ENCODE peak calls at places on chromosomes 3 and 15, in six cellular contexts. K is ovary, N is SJSA1, O is colonic mucosa, C is ascending aorta, D is GM23338. G is an unnamed sample.

GRCh38 chr15:74306801-74307217 is 60.6 kb downstream of the CYP11A1 start:
- DNase-seq in K (no peak), N (no peak), O (no peak), C (no peak), D (no peak), G (no peak)

GRCh38 chr3:105915524-105915923 is 46.7 kb upstream of the CBLB start:
- DNase-seq in K (no peak), N (no peak), O (no peak), C (no peak), D (no peak), G (no peak)

GRCh38 chr3:15272431-15273196 is 59.8 kb downstream of the SH3BP5 start:
- DNase-seq in K (peak; percentile 19), N (no peak), O (no peak), C (no peak), D (peak; percentile 47), G (no peak)

GRCh38 chr15:40190591-40190990 is 29.7 kb downstream of the BUB1B start:
- DNase-seq in K (no peak), N (no peak), O (no peak), C (no peak), D (no peak), G (peak; percentile 38)

GRCh38 chr3:44661189-44661588 is 12.7 kb downstream of the ZNF35 start:
- DNase-seq in K (no peak), N (no peak), O (no peak), C (no peak), D (peak; percentile 46), G (no peak)

GRCh38 chr3:38966956-38967795 is 84.6 kb downstream of the SCN11A start:
- DNase-seq in K (no peak), N (no peak), O (no peak), C (no peak), D (no peak), G (no peak)

GRCh38 chr3:66080167-66080566 is 41.4 kb upstream of the MAGI1 start:
- DNase-seq in K (no peak), N (no peak), O (no peak), C (no peak), D (no peak), G (no peak)

GRCh38 chr15:74245342-74245931 is 9.3 kb downstream of the CCDC33 start:
- DNase-seq in K (no peak), N (no peak), O (no peak), C (no peak), D (peak; percentile 68), G (no peak)

GRCh38 chr3:180615954-180616353 is 14.0 kb downstream of the TTC14 start:
- DNase-seq in K (no peak), N (no peak), O (no peak), C (no peak), D (no peak), G (no peak)

GRCh38 chr3:4776399-4776979 is 202.7 kb upstream of the BHLHE40 start:
- DNase-seq in K (no peak), N (no peak), O (no peak), C (no peak), D (no peak), G (no peak)

GRCh38 chr15:57122080-57122845 is 203.8 kb downstream of the TCF12 start:
- DNase-seq in K (no peak), N (no peak), O (no peak), C (no peak), D (no peak), G (no peak)

GRCh38 chr3:73405853-73406252 is 218.9 kb downstream of the PDZRN3 start:
- DNase-seq in K (no peak), N (no peak), O (no peak), C (no peak), D (no peak), G (no peak)

GRCh38 chr3:14771593-14772497 is 46.9 kb upstream of the FGD5 start:
- DNase-seq in K (peak; percentile 8), N (peak; percentile 24), O (peak; percentile 9), C (no peak), D (no peak), G (no peak)

GRCh38 chr3:163328680-163329079 is 1749.6 kb downstream of the SI start:
- DNase-seq in K (no peak), N (no peak), O (no peak), C (no peak), D (peak; percentile 77), G (no peak)

GRCh38 chr15:89395996-89396395 is 61.4 kb upstream of the POLG start:
- DNase-seq in K (no peak), N (no peak), O (no peak), C (no peak), D (no peak), G (no peak)

GRCh38 chr15:89399390-89400120 is 64.9 kb upstream of the POLG start:
- DNase-seq in K (no peak), N (peak; percentile 59), O (peak; percentile 27), C (no peak), D (peak; percentile 74), G (no peak)

GRCh38 chr15:89396723-89397652 is 62.4 kb upstream of the POLG start:
- DNase-seq in K (no peak), N (no peak), O (no peak), C (no peak), D (peak; percentile 81), G (no peak)

GRCh38 chr15:89399070-89399389 is 64.4 kb upstream of the POLG start:
- DNase-seq in K (no peak), N (no peak), O (no peak), C (no peak), D (no peak), G (no peak)

GRCh38 chr15:89397653-89398023 is 63.0 kb upstream of the POLG start:
- DNase-seq in K (no peak), N (no peak), O (no peak), C (no peak), D (no peak), G (no peak)
- H3K27me3 ChIP-seq in K (no peaks in the 10 kb centered on the region), N (no peaks in the 10 kb centered on the region), O (peaks cover 42% of the 10 kb centered on the region), C (peaks cover 14% of the 10 kb centered on the region), D (peaks cover 100% of the 10 kb centered on the region), G (peaks cover 63% of the 10 kb centered on the region)

GRCh38 chr3:172194702-172195392 is 155.5 kb downstream of the FNDC3B start:
- DNase-seq in K (no peak), N (no peak), O (no peak), C (no peak), D (peak; percentile 87), G (no peak)
- H3K27me3 ChIP-seq in K (no peaks in the 10 kb centered on the region), N (no peaks in the 10 kb centered on the region), O (no peaks in the 10 kb centered on the region), C (no peaks in the 10 kb centered on the region), D (no peaks in the 10 kb centered on the region), G (no peaks in the 10 kb centered on the region)

DNA sequence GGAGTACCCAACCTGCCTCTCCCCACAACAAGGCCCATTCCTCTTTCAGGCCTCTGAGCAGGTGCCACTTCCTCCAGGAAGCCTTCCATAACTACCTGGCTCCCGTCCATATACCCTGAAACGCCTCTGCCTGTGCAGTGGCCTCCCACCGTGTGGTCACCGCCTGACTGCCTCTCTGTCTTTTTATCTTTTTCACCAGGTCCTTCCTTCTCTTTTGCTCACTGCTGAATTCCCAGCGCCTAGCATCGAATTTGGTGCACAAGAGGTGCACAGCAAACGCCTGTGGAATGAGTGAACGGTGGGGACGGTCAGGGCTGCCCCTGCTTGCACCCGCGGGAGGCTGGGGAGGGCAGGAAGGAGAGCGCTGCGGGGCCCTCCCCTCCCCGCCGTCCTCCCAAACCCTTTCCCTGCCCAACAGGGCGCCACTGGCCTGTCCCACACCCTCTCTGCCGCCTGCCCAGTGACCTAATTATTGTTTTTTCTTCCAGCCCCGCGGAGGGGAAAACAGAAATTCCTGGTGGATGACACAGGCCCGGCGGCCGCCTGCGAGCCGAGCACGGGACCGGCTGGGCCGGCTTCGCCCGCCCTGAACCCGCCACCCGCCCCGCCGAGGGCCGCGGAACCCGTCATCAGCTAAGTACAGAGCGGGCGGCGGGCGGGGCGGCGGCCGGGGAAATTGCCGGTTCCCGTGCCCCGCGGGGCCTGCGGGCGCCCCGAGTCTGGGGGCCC is 140.1 kb downstream of the SMAD6 start:
- DNase-seq in K (peak; percentile 91), N (peak; percentile 97), O (peak; percentile 81), C (peak; percentile 79), D (peak; percentile 67), G (peak; percentile 68)
- H3K27me3 ChIP-seq in K (no peaks in the 10 kb centered on the region), N (no peaks in the 10 kb centered on the region), O (no peaks in the 10 kb centered on the region), C (no peaks in the 10 kb centered on the region), D (peaks cover 43% of the 10 kb centered on the region), G (no peaks in the 10 kb centered on the region)

GRCh38 chr3:184262166-184262926 is 993 bp upstream of the CAMK2N2 start:
- DNase-seq in K (no peak), N (no peak), O (no peak), C (no peak), D (peak; percentile 47), G (no peak)
- H3K27me3 ChIP-seq in K (peaks cover 5% of the 10 kb centered on the region), N (peaks cover 39% of the 10 kb centered on the region), O (peaks cover 42% of the 10 kb centered on the region), C (peaks cover 26% of the 10 kb centered on the region), D (peaks cover 73% of the 10 kb centered on the region), G (peaks cover 31% of the 10 kb centered on the region)

GRCh38 chr15:82585072-82585471 is 44.8 kb upstream of the RPS17 start:
- DNase-seq in K (no peak), N (no peak), O (no peak), C (no peak), D (peak; percentile 44), G (no peak)
- H3K27me3 ChIP-seq in K (no peaks in the 10 kb centered on the region), N (peaks cover 7% of the 10 kb centered on the region), O (no peaks in the 10 kb centered on the region), C (no peaks in the 10 kb centered on the region), D (no peaks in the 10 kb centered on the region), G (peaks cover 6% of the 10 kb centered on the region)

DNA sequence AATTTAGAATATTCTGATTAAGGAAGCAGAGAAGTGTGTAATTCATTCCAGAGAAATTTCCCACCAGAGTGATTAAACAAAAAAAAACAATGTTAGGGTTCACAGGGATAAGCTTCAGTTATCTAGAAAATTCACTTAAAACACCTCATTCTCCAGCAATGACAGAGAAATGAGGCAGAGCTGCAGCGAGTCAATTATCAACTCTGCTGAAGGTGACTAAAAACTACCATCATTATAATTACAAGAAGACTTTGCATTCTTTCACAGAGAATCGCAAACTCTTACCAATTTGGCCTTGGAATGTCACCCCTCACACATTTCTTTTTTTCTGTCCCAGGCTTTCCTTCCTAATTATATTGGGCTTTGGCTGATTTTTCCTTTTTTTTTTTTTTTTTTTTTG is 117.1 kb downstream of the RAB11A start:
- DNase-seq in K (no peak), N (no peak), O (no peak), C (no peak), D (no peak), G (no peak)
- H3K27me3 ChIP-seq in K (no peaks in the 10 kb centered on the region), N (peaks cover 59% of the 10 kb centered on the region), O (no peaks in the 10 kb centered on the region), C (peaks cover 8% of the 10 kb centered on the region), D (no peaks in the 10 kb centered on the region), G (peaks cover 41% of the 10 kb centered on the region)

DNA sequence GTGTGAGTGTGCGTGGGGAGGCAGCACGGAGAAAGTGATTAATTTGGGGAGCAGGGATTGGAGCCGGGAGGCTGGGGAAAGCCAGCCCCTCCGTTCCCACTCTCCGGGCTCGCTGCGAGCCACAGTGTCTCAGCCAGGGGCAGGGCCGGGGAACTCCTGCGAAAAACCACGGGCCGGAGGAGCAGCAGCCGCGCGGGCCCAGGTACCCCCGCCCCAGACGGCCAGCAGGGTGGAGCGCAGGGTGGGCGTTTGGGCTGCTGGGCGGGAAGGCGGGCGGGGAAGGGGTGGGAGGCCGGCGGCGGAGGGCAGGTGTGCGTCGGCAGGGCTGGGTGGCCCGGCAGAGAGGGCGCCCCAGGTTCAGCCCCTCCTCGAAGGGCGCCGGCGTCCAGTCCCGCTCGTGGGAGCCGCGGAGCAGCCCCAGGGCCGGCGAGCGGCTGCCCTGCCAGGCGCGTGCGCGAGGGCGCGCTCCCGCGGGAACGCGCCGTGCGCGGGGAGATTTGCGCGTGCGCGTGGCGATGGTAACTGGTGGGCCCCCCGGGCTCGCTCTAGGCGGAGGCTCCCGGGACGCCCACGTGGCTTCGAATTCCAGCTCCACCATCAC is 1.4 kb downstream of the CHL1 start:
- DNase-seq in K (peak; percentile 33), N (no peak), O (no peak), C (no peak), D (peak; percentile 41), G (no peak)
- H3K27me3 ChIP-seq in K (no peaks in the 10 kb centered on the region), N (no peaks in the 10 kb centered on the region), O (peaks cover 4% of the 10 kb centered on the region), C (no peaks in the 10 kb centered on the region), D (peaks cover 63% of the 10 kb centered on the region), G (peaks cover 38% of the 10 kb centered on the region)

G was measured in AG04450.